ENCODE peak calls at places on chromosomes 3 and 15, in ten cellular contexts. V is right atrium auricular region, P is BE2C, W is GM10248, I is thoracic aorta, T is GM13976, Z is tibial artery, L is AG04450, O is nephron progenitor cell, J is GM13977. N is an unnamed sample.

GRCh38 chr3:125107861-125108567 is 52.2 kb upstream of the HEG1 start:
- DNase-seq in P (no peak), T (peak), W (peak), J (peak), I (no peak), O (no peak), L (peak), V (no peak), Z (no peak), N (peak)

GRCh38 chr3:23600178-23600577 is 205.6 kb upstream of the UBE2E1 start:
- DNase-seq in L (peak), Z (no peak), O (no peak), I (no peak), J (no peak), V (no peak), T (no peak), P (no peak), W (no peak), N (peak)

GRCh38 chr3:147008458-147008857 is 397.9 kb downstream of the ZIC4 start:
- DNase-seq in P (no peak), L (no peak), W (no peak), O (no peak), V (no peak), T (no peak), J (no peak), Z (no peak), I (no peak), N (no peak)

GRCh38 chr3:29144361-29144760 is 136.5 kb upstream of the RBMS3 start:
- DNase-seq in Z (no peak), P (no peak), V (no peak), O (no peak), I (no peak), L (no peak), J (no peak), T (no peak), W (no peak), N (no peak)

GRCh38 chr3:128006471-128007424 is 45.5 kb upstream of the SEC61A1 start:
- DNase-seq in O (peak), W (no peak), T (no peak), V (no peak), J (no peak), P (no peak), Z (peak), I (no peak), L (no peak), N (no peak)

GRCh38 chr3:129045675-129046036 is 14.9 kb upstream of the GP9 start:
- DNase-seq in T (peak), V (no peak), J (no peak), W (no peak), L (no peak), I (no peak), O (no peak), P (no peak), Z (no peak), N (peak)

GRCh38 chr3:137035631-137036030 is 77.8 kb downstream of the IL20RB start:
- DNase-seq in O (no peak), Z (no peak), V (no peak), I (no peak), T (peak), P (peak), W (no peak), J (peak), L (no peak), N (no peak)

GRCh38 chr3:45546636-45547201 is 47.8 kb upstream of the LIMD1 start:
- DNase-seq in P (no peak), O (peak), J (peak), W (no peak), L (no peak), T (no peak), Z (no peak), V (no peak), I (no peak), N (no peak)

GRCh38 chr3:111874177-111874820 is 15.2 kb downstream of the PHLDB2 start:
- DNase-seq in J (no peak), V (no peak), W (no peak), O (no peak), P (no peak), I (no peak), Z (no peak), L (no peak), T (no peak), N (peak)

GRCh38 chr3:112628038-112628437 is 12.9 kb downstream of the CCDC80 start:
- DNase-seq in I (no peak), T (no peak), J (no peak), O (no peak), Z (no peak), V (no peak), P (no peak), L (no peak), W (no peak), N (no peak)

GRCh38 chr3:135792174-135792573 is 173.4 kb upstream of the PPP2R3A start:
- DNase-seq in T (no peak), L (no peak), P (no peak), W (no peak), J (no peak), V (no peak), I (no peak), O (peak), Z (no peak), N (no peak)
- TF ChIP-seq CTCF in T (no peak), L (no peak), P (peak), W (no peak), J (peak), V (no peak), I (no peak), O (peak), Z (no peak), N (no peak)

GRCh38 chr3:9014189-9014588 is 50.9 kb upstream of the RAD18 start:
- DNase-seq in L (no peak), P (no peak), O (no peak), Z (no peak), W (no peak), T (no peak), I (no peak), V (peak), J (no peak), N (peak)
- TF ChIP-seq CTCF in L (peak), P (no peak), O (no peak), Z (no peak), W (no peak), T (no peak), I (no peak), V (no peak), J (no peak), N (no peak)

GRCh38 chr3:52388348-52388821 is 56.5 kb downstream of the SEMA3G start:
- DNase-seq in I (no peak), O (no peak), J (no peak), L (no peak), W (no peak), V (no peak), Z (no peak), P (no peak), T (no peak), N (no peak)
- TF ChIP-seq CTCF in I (no peak), O (peak), J (peak), L (no peak), W (no peak), V (no peak), Z (no peak), P (no peak), T (no peak), N (no peak)

DNA sequence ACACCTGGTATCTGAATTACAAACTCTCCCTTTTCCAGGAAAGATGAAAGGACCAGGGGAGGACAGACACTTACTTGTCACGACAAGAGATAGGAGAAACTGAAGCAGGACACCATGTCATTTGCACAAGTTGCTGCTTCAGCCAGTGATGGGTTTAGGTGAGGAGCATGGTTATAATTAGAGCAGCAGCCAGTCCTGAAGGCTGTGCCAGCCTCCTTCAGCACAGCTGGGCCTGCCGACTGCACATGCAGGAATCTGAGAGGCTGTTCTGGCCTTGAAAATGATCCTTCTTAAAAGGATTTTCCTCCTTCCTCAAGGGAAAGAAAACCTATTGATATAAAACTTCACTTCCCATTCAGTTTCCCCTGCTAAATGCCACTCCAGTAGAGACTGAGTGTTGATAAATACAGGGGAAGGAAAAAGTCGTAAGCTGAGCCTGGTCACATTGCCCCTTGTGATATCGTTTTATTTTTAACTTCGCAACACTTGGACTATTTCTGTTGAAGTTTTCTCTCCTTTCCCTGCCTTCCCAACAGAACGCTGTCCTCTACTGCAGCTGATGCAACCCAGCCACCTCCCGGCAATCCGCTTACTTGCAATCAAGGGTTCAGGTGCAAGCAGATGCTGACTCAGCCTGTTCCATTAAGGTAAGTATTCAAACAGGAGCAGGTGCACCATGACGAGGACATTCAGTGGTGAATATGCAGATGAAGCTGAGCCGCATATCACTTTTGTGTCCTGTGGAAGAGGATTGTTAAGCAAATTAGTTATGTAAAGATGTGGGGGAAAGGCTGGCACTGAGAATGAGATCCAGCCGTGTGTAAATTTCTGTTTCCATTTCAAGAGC is at the start of gene FBXO40:
- DNase-seq in L (no peak), Z (no peak), P (no peak), W (no peak), I (no peak), V (no peak), J (no peak), T (no peak), O (no peak), N (no peak)
- TF ChIP-seq CTCF in L (no peak), Z (no peak), P (no peak), W (no peak), I (no peak), V (no peak), J (no peak), T (no peak), O (no peak), N (no peak)

GRCh38 chr3:185153861-185154629 is 1.2 kb upstream of the C3orf70 start:
- DNase-seq in L (no peak), I (no peak), V (no peak), J (peak), O (no peak), P (no peak), T (peak), Z (no peak), W (no peak), N (no peak)
- TF ChIP-seq CTCF in L (no peak), I (no peak), V (no peak), J (no peak), O (no peak), P (no peak), T (no peak), Z (no peak), W (no peak), N (no peak)

GRCh38 chr3:93904568-93904967 is 69.1 kb downstream of the PROS1 start:
- DNase-seq in P (no peak), T (no peak), L (no peak), V (no peak), O (no peak), Z (no peak), J (no peak), I (no peak), W (no peak), N (no peak)

GRCh38 chr3:93907132-93907531 is 66.6 kb downstream of the PROS1 start:
- DNase-seq in O (no peak), W (no peak), P (no peak), I (no peak), Z (no peak), V (no peak), J (no peak), T (no peak), L (no peak), N (no peak)

GRCh38 chr3:93910085-93910484 is 63.6 kb downstream of the PROS1 start:
- DNase-seq in L (no peak), T (no peak), Z (no peak), I (no peak), J (no peak), V (no peak), W (no peak), P (no peak), O (no peak), N (no peak)

GRCh38 chr3:93906245-93906644 is 67.5 kb downstream of the PROS1 start:
- DNase-seq in I (no peak), L (no peak), J (no peak), P (peak), Z (no peak), V (no peak), W (peak), O (no peak), T (no peak), N (no peak)
- TF ChIP-seq CTCF in I (no peak), L (no peak), J (no peak), P (peak), Z (no peak), V (no peak), W (no peak), O (no peak), T (no peak), N (no peak)

DNA sequence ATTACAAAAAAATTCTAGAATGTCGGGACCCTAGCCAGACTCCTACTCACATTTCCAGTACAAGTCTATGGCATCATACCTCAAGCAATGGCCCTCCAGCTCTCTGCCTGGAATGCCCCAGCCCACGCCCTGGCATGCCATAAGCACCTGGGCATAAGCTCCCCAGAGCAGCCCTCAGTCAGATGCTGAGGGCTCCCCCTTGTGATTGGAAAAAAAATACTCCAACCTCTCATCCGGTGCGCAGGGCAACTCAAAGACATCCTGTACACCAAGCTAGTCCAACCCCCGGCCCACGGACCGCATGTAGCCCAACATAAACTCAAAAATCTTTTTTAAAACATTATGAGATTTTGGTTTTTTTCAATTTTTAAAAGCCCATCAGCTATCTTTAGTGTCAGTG is 115.4 kb downstream of the NEK10 start:
- DNase-seq in W (peak), Z (peak), O (peak), V (no peak), L (no peak), J (peak), T (peak), P (peak), I (no peak), N (peak)
- TF ChIP-seq CTCF in W (peak), Z (peak), O (peak), V (no peak), L (peak), J (peak), T (peak), P (peak), I (no peak), N (peak)

DNA sequence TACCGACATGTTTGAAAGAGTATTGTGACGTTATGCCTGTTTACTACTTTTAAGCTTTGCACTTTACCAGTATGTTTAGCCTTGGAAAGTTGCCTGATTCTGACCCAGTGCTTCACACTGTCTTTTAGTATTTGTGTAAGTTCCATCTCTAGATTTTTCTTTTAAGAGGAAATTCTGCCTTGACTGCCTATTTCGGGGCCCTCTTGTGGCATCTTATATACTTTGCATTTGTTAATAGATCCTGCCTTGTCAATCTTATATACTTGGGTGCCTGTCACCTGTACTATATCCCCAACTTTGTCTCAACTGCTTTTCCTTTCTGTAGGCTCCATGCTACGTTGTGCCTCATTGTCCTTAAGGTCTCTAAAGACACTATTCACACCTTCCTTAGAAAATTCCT is 244.6 kb downstream of the STXBP5L start:
- DNase-seq in W (no peak), J (no peak), P (no peak), O (no peak), I (no peak), V (no peak), Z (no peak), T (no peak), L (no peak), N (no peak)
- TF ChIP-seq CTCF in W (no peak), J (peak), P (peak), O (peak), I (no peak), V (no peak), Z (no peak), T (no peak), L (no peak), N (no peak)

GRCh38 chr15:62250978-62251377 is 85.9 kb upstream of the C2CD4B start:
- DNase-seq in J (no peak), V (peak), O (no peak), W (no peak), P (no peak), T (no peak), I (no peak), L (no peak), Z (no peak), N (no peak)

GRCh38 chr15:62253294-62253693 is 88.2 kb upstream of the C2CD4B start:
- DNase-seq in I (no peak), V (peak), O (no peak), P (peak), J (no peak), T (no peak), L (no peak), W (no peak), Z (no peak), N (no peak)

GRCh38 chr15:62250176-62250575 is 85.1 kb upstream of the C2CD4B start:
- DNase-seq in I (no peak), J (no peak), P (no peak), V (peak), T (no peak), W (no peak), L (no peak), Z (no peak), O (no peak), N (no peak)

GRCh38 chr15:62244762-62245161 is 79.7 kb upstream of the C2CD4B start:
- DNase-seq in Z (no peak), W (no peak), O (no peak), T (no peak), J (no peak), L (no peak), I (no peak), P (no peak), V (no peak), N (no peak)

DNA sequence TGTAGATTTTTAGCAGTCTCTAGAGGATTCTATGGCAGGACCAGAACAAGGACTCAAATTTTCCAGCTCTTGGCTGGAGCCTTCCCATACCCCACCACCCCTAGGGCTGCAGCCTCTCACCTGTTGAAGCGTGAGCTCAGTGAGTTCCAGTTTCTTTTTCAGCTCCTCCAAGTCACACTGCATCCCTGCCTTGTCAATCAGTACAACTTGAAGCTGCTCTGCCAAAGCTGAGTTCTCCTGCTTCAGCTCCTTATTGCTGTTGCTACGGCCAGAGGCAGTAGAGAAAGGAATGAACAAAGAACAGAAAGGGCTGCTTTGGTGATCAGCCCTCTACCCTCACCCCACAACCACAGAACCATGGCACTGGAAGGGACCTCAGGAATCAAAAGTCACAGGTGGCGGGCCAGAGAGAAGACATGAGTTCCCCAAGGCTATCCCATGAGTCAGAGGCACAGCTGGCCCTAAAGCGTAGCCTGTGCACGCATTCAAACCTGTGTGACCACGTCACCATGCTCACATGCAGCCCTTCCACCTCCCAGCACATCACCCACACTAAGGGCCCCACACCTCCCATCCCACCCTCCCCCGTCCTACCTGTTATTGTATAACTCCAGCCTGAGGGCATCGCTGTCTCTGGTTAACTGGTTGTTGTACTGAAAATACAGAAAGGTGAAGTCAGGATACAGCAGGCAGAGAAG is 83.3 kb upstream of the C2CD4B start:
- DNase-seq in P (no peak), L (no peak), O (no peak), T (no peak), Z (no peak), W (no peak), J (no peak), I (no peak), V (no peak), N (no peak)
- TF ChIP-seq CTCF in P (no peak), L (no peak), O (no peak), T (no peak), Z (no peak), W (no peak), J (no peak), I (no peak), V (no peak), N (no peak)